ENCODE peak calls at places on chromosomes 16 and 17, in four cellular contexts. One of them, this sample, is unnamed.

GRCh38 chr17:50206604-50207293 is 5.3 kb upstream of the COL1A1 start:
- DNase-seq in DND-41: peak; percentile 37
- DNase-seq in lower lobe of right lung: no peak
- DNase-seq in suprapubic skin: peak; percentile 85
- DNase-seq in this sample: peak; percentile 42

GRCh38 chr16:76214856-76215255 is 62.3 kb upstream of the CNTNAP4 start:
- DNase-seq in suprapubic skin: no peak
- DNase-seq in DND-41: no peak
- DNase-seq in lower lobe of right lung: no peak
- DNase-seq in this sample: no peak

GRCh38 chr16:65634833-65635232 is 513.0 kb upstream of the CDH11 start:
- DNase-seq in lower lobe of right lung: no peak
- DNase-seq in DND-41: no peak
- DNase-seq in suprapubic skin: no peak
- DNase-seq in this sample: no peak

GRCh38 chr16:13136896-13137295 is 235.5 kb downstream of the SHISA9 start:
- DNase-seq in suprapubic skin: no peak
- DNase-seq in lower lobe of right lung: no peak
- DNase-seq in DND-41: no peak
- DNase-seq in this sample: no peak

GRCh38 chr17:48420823-48421222 is 9.2 kb downstream of the SKAP1 start:
- DNase-seq in suprapubic skin: no peak
- DNase-seq in DND-41: no peak
- DNase-seq in lower lobe of right lung: no peak
- DNase-seq in this sample: no peak

GRCh38 chr17:37293770-37294169 is 82.0 kb upstream of the C17orf78 start:
- DNase-seq in lower lobe of right lung: no peak
- DNase-seq in DND-41: no peak
- DNase-seq in suprapubic skin: no peak
- DNase-seq in this sample: no peak

GRCh38 chr16:23400387-23400930 is 52.5 kb downstream of the COG7 start:
- DNase-seq in suprapubic skin: no peak
- DNase-seq in lower lobe of right lung: no peak
- DNase-seq in DND-41: no peak
- DNase-seq in this sample: no peak

GRCh38 chr16:2328428-2328827 is 12.1 kb downstream of the ABCA3 start:
- DNase-seq in suprapubic skin: peak; percentile 20
- DNase-seq in lower lobe of right lung: peak; percentile 60
- DNase-seq in DND-41: no peak
- DNase-seq in this sample: no peak

GRCh38 chr17:38912221-38912813 is 13.1 kb upstream of the LASP1NB start:
- DNase-seq in lower lobe of right lung: peak; percentile 44
- DNase-seq in DND-41: no peak
- DNase-seq in suprapubic skin: no peak
- DNase-seq in this sample: no peak

GRCh38 chr17:40422990-40423611 is 5.4 kb upstream of the TOP2A start:
- DNase-seq in DND-41: no peak
- DNase-seq in lower lobe of right lung: no peak
- DNase-seq in suprapubic skin: no peak
- DNase-seq in this sample: no peak

GRCh38 chr16:70433456-70434103 is 5.3 kb downstream of the ST3GAL2 start:
- DNase-seq in DND-41: no peak
- DNase-seq in lower lobe of right lung: no peak
- DNase-seq in suprapubic skin: peak; percentile 74
- DNase-seq in this sample: no peak

GRCh38 chr16:71676236-71676635 is 48.3 kb downstream of the PHLPP2 start:
- DNase-seq in lower lobe of right lung: no peak
- DNase-seq in DND-41: no peak
- DNase-seq in suprapubic skin: no peak
- DNase-seq in this sample: no peak

GRCh38 chr16:57606847-57607501 is 21.5 kb upstream of the ADGRG1 start:
- DNase-seq in lower lobe of right lung: no peak
- DNase-seq in suprapubic skin: no peak
- DNase-seq in DND-41: no peak
- DNase-seq in this sample: peak; percentile 72

GRCh38 chr16:21277927-21278706 is at the start of gene CRYM:
- DNase-seq in lower lobe of right lung: peak; percentile 73
- DNase-seq in suprapubic skin: no peak
- DNase-seq in DND-41: no peak
- DNase-seq in this sample: peak; percentile 83

GRCh38 chr17:69434164-69434579 is 19.7 kb downstream of the MAP2K6 start:
- DNase-seq in suprapubic skin: no peak
- DNase-seq in lower lobe of right lung: no peak
- DNase-seq in DND-41: no peak
- DNase-seq in this sample: no peak

GRCh38 chr16:24118126-24118821 is 137.9 kb upstream of the CACNG3 start:
- DNase-seq in suprapubic skin: no peak
- DNase-seq in lower lobe of right lung: no peak
- DNase-seq in DND-41: no peak
- DNase-seq in this sample: no peak

GRCh38 chr16:15667091-15667742 is 17.2 kb downstream of the NDE1 start:
- DNase-seq in lower lobe of right lung: no peak
- DNase-seq in suprapubic skin: no peak
- DNase-seq in DND-41: no peak
- DNase-seq in this sample: no peak

GRCh38 chr16:13068912-13069583 is 167.7 kb downstream of the SHISA9 start:
- DNase-seq in DND-41: no peak
- DNase-seq in suprapubic skin: no peak
- DNase-seq in lower lobe of right lung: no peak
- DNase-seq in this sample: no peak

GRCh38 chr17:27950995-27951394 is 57.8 kb upstream of the LYRM9 start:
- DNase-seq in DND-41: no peak
- DNase-seq in lower lobe of right lung: no peak
- DNase-seq in suprapubic skin: no peak
- DNase-seq in this sample: no peak
- H3K27ac ChIP-seq in DND-41: no peak overlapping the region
- H3K27ac ChIP-seq in lower lobe of right lung: no peak overlapping the region
- H3K27ac ChIP-seq in suprapubic skin: no peak overlapping the region
- H3K27ac ChIP-seq in this sample: no peak overlapping the region

GRCh38 chr17:76422406-76422805 is 30.5 kb downstream of the UBE2O start:
- DNase-seq in suprapubic skin: no peak
- DNase-seq in lower lobe of right lung: no peak
- DNase-seq in DND-41: no peak
- DNase-seq in this sample: no peak
- H3K4me1 ChIP-seq in suprapubic skin: peaks cover 4% of the 10 kb centered on the region
- H3K4me1 ChIP-seq in lower lobe of right lung: peaks cover 17% of the 10 kb centered on the region
- H3K4me1 ChIP-seq in DND-41: no peaks in the 10 kb centered on the region
- H3K4me1 ChIP-seq in this sample: peaks cover under 1% of the 10 kb centered on the region

GRCh38 chr16:19717781-19718623 is at the start of the genes IQCK and KNOP1:
- DNase-seq in DND-41: peak; percentile 89
- DNase-seq in suprapubic skin: peak; percentile 96
- DNase-seq in lower lobe of right lung: peak; percentile 93
- DNase-seq in this sample: peak; percentile 91

GRCh38 chr16:19715566-19715965 is 2.5 kb downstream of the KNOP1 start:
- DNase-seq in suprapubic skin: no peak
- DNase-seq in DND-41: no peak
- DNase-seq in lower lobe of right lung: no peak
- DNase-seq in this sample: no peak

GRCh38 chr16:19717319-19717718 is 708 bp downstream of the KNOP1 start:
- DNase-seq in DND-41: peak; percentile 9
- DNase-seq in suprapubic skin: no peak
- DNase-seq in lower lobe of right lung: no peak
- DNase-seq in this sample: no peak

GRCh38 chr16:19716183-19716582 is 1.8 kb downstream of the KNOP1 start:
- DNase-seq in DND-41: no peak
- DNase-seq in lower lobe of right lung: no peak
- DNase-seq in suprapubic skin: no peak
- DNase-seq in this sample: peak; percentile 74

GRCh38 chr16:19718624-19718965 is 524 bp downstream of the IQCK start:
- DNase-seq in lower lobe of right lung: no peak
- DNase-seq in suprapubic skin: no peak
- DNase-seq in DND-41: peak; percentile 11
- DNase-seq in this sample: peak; percentile 52
- H3K4me3 ChIP-seq in lower lobe of right lung: peak overlapping the region; percentile 98
- H3K4me3 ChIP-seq in suprapubic skin: peak overlapping the region; percentile 94
- H3K4me3 ChIP-seq in DND-41: peak overlapping the region; percentile 100
- H3K4me3 ChIP-seq in this sample: peak overlapping the region; percentile 98

GRCh38 chr17:17872468-17873345 is 35.9 kb upstream of the SREBF1 start:
- DNase-seq in suprapubic skin: no peak
- DNase-seq in lower lobe of right lung: no peak
- DNase-seq in DND-41: no peak
- DNase-seq in this sample: no peak
- H3K27ac ChIP-seq in suprapubic skin: no peak overlapping the region
- H3K27ac ChIP-seq in lower lobe of right lung: no peak overlapping the region
- H3K27ac ChIP-seq in DND-41: no peak overlapping the region
- H3K27ac ChIP-seq in this sample: no peak overlapping the region

DNA sequence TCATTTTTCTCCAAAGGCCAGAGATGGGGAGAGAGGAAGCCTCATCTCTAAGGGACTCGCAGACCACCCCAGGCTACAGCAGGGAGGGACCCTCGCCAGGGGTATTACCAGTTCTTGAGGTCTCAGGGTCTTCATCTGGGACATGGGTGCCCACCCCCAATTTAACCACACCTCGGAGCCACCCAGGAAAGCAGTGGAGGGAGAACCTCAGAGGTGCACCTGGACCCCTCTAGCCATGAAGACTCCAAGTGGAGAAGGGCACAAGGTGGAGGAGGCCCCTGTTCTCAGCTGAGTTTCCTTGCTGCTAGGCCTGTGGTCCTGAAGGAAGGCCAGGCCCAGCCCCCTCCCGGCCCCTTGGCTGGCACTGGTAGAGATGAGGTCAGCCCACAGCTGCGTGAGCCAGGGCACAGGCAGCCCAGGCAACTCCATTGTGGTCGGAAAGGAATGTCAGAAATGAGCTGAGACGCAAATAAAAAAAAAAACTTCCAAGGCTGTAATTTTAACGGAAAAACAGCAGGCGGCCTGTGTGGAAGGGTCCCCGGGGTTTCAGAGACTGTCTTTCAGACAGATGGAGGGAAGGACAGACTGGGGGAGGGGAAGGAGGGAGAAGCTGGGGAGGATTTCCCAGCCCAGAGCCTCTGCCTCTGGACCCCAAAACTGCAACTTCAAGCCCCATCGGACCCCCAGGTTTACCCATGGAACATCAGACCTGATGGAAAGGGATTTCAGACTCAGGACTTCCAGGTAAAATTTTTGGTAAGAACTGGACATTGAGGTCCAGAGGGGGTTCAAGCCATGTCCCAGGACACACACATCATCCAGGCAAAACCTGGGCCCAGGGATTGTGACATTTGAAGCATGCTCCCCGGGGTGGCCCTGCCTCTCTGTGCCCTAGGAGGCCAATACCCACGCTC is 25.5 kb upstream of the MRPS23 start:
- DNase-seq in lower lobe of right lung: peak; percentile 84
- DNase-seq in suprapubic skin: peak; percentile 91
- DNase-seq in DND-41: peak; percentile 40
- DNase-seq in this sample: no peak
- H3K4me1 ChIP-seq in lower lobe of right lung: peaks cover 50% of the 10 kb centered on the region
- H3K4me1 ChIP-seq in suprapubic skin: peaks cover 55% of the 10 kb centered on the region
- H3K4me1 ChIP-seq in DND-41: peaks cover 28% of the 10 kb centered on the region
- H3K4me1 ChIP-seq in this sample: peaks cover 6% of the 10 kb centered on the region

DNA sequence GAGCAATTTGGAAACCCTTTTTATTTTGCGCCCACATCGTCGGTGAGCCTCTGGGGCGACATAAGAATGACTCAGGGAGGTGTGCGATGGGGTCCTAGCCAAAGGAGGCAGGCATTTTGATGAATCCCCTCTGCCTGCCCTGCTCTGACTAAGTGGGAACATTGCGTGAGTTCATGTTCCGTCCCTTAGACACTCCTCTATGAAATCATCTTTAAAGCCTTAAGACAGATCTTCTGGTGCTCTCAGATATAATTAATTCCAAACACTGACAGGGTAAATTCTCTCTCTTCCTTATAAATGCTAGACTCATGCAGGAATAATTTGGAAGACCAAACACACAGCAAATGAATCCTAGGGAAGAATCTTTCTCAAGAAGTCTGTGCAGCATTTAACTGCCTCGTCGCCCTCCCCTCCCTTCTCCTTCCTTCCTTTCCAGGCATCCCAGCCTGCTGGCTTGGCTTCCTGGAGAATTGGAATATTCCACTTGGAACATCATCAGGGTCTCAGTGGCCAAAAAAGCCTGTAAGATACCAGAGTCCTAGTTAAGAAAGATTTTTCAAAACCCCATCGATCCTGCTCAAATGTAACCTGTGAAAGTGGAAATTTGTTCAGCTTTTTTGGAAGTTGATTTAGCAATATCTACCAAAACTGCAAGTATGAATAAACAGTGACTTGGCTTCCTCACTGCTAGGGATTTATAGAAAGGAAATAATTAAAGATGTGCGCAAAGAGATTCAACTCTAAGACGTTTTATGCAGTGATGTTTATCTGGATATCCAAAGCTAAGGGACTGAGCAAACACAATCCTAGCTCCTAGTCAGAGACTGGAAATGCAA is 52.5 kb upstream of the FOXF1 start:
- DNase-seq in suprapubic skin: no peak
- DNase-seq in lower lobe of right lung: no peak
- DNase-seq in DND-41: no peak
- DNase-seq in this sample: no peak
- H3K4me3 ChIP-seq in suprapubic skin: no peak overlapping the region
- H3K4me3 ChIP-seq in lower lobe of right lung: no peak overlapping the region
- H3K4me3 ChIP-seq in DND-41: no peak overlapping the region
- H3K4me3 ChIP-seq in this sample: no peak overlapping the region

GRCh38 chr16:88886915-88887521 is 20.6 kb upstream of the PABPN1L start:
- DNase-seq in DND-41: no peak
- DNase-seq in suprapubic skin: no peak
- DNase-seq in lower lobe of right lung: peak; percentile 69
- DNase-seq in this sample: peak; percentile 60
- H3K27ac ChIP-seq in DND-41: no peak overlapping the region
- H3K27ac ChIP-seq in suprapubic skin: peak overlapping the region; percentile 10
- H3K27ac ChIP-seq in lower lobe of right lung: peak overlapping the region; percentile 34
- H3K27ac ChIP-seq in this sample: peak overlapping the region; percentile 6

DNA sequence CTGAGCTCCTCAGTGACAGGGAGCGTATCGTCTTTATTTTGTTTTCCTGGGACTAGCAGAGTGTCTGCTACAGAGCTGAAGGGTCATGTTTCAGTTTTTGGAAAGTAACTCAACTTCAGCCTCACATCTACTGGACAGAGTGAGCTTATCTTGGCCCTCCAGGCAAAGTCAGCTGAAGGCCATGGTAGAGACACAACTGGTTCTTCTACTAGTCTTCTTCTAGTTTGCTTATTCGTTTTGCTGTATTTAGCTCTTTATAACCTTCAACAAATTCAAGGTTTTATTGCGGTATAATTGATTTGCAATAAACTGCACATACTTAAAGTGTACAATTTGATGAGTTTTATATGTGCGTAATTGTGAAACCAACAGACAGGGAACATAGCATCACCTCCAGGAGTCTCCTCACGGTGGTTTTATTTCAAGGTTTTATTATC is 6.1 kb upstream of the PRKCA start:
- DNase-seq in suprapubic skin: no peak
- DNase-seq in DND-41: no peak
- DNase-seq in lower lobe of right lung: no peak
- DNase-seq in this sample: no peak
- H3K4me1 ChIP-seq in suprapubic skin: peaks cover 1% of the 10 kb centered on the region
- H3K4me1 ChIP-seq in DND-41: peaks cover 3% of the 10 kb centered on the region
- H3K4me1 ChIP-seq in lower lobe of right lung: peaks cover 6% of the 10 kb centered on the region
- H3K4me1 ChIP-seq in this sample: no peaks in the 10 kb centered on the region